ENCODE peak calls at places on chromosomes 1 and 21, in four cellular contexts. One of them, this sample, is unnamed.

GRCh38 chr1:8642114-8642513 is 175.3 kb downstream of the RERE start:
- DNase-seq in fibroblast of mammary gland: no peak
- DNase-seq in pancreas: no peak
- DNase-seq in A549: no peak
- DNase-seq in this sample: no peak

GRCh38 chr1:24199291-24199900 is 12.3 kb upstream of the IFNLR1 start:
- DNase-seq in fibroblast of mammary gland: peak
- DNase-seq in A549: peak
- DNase-seq in pancreas: peak
- DNase-seq in this sample: peak

GRCh38 chr1:111213412-111213811 is 13.0 kb upstream of the DENND2D start:
- DNase-seq in fibroblast of mammary gland: no peak
- DNase-seq in A549: no peak
- DNase-seq in pancreas: no peak
- DNase-seq in this sample: no peak

GRCh38 chr1:205263580-205264190 is 35.9 kb downstream of the TMCC2 start:
- DNase-seq in fibroblast of mammary gland: no peak
- DNase-seq in pancreas: no peak
- DNase-seq in A549: no peak
- DNase-seq in this sample: no peak

GRCh38 chr1:78048446-78048845 is 2.7 kb downstream of the GIPC2 start:
- DNase-seq in fibroblast of mammary gland: no peak
- DNase-seq in A549: no peak
- DNase-seq in pancreas: no peak
- DNase-seq in this sample: no peak

GRCh38 chr1:226349081-226349480 is 40.1 kb upstream of the LIN9 start:
- DNase-seq in A549: no peak
- DNase-seq in pancreas: no peak
- DNase-seq in fibroblast of mammary gland: no peak
- DNase-seq in this sample: no peak

GRCh38 chr1:186236921-186237320 is 138.1 kb downstream of the TPR start:
- DNase-seq in fibroblast of mammary gland: peak
- DNase-seq in A549: peak
- DNase-seq in pancreas: no peak
- DNase-seq in this sample: peak

GRCh38 chr1:162357681-162358266 is 18.9 kb downstream of the SPATA46 start:
- DNase-seq in pancreas: no peak
- DNase-seq in A549: peak
- DNase-seq in fibroblast of mammary gland: peak
- DNase-seq in this sample: peak

GRCh38 chr1:59481915-59482505 is 185.1 kb downstream of the FGGY start:
- DNase-seq in pancreas: no peak
- DNase-seq in A549: no peak
- DNase-seq in fibroblast of mammary gland: peak
- DNase-seq in this sample: no peak

GRCh38 chr1:202164271-202165037 is 4.1 kb upstream of the PTPN7 start:
- DNase-seq in A549: no peak
- DNase-seq in fibroblast of mammary gland: no peak
- DNase-seq in pancreas: no peak
- DNase-seq in this sample: no peak

GRCh38 chr1:13930151-13930550 is 230.2 kb downstream of the PRDM2 start:
- DNase-seq in fibroblast of mammary gland: no peak
- DNase-seq in pancreas: no peak
- DNase-seq in A549: peak
- DNase-seq in this sample: no peak

GRCh38 chr1:93180723-93181613 is at the start of gene CCDC18:
- DNase-seq in fibroblast of mammary gland: peak
- DNase-seq in pancreas: no peak
- DNase-seq in A549: no peak
- DNase-seq in this sample: peak

GRCh38 chr1:62285984-62286481 is 33.2 kb downstream of the KANK4 start:
- DNase-seq in pancreas: peak
- DNase-seq in A549: no peak
- DNase-seq in fibroblast of mammary gland: no peak
- DNase-seq in this sample: peak

GRCh38 chr1:147840909-147841308 is 61.7 kb upstream of the GJA8 start:
- DNase-seq in pancreas: no peak
- DNase-seq in fibroblast of mammary gland: peak
- DNase-seq in A549: peak
- DNase-seq in this sample: no peak

GRCh38 chr1:206809504-206810084 is 37.3 kb upstream of the IL10 start:
- DNase-seq in fibroblast of mammary gland: peak
- DNase-seq in A549: peak
- DNase-seq in pancreas: peak
- DNase-seq in this sample: peak

GRCh38 chr1:61050541-61051454 is 31.6 kb upstream of the NFIA start:
- DNase-seq in fibroblast of mammary gland: no peak
- DNase-seq in A549: peak
- DNase-seq in pancreas: peak
- DNase-seq in this sample: no peak

GRCh38 chr1:150807674-150808073 is 386 bp downstream of the CTSK start:
- DNase-seq in fibroblast of mammary gland: peak
- DNase-seq in A549: no peak
- DNase-seq in pancreas: no peak
- DNase-seq in this sample: no peak

GRCh38 chr1:17316704-17317103 is 8.7 kb downstream of the PADI4 start:
- DNase-seq in A549: no peak
- DNase-seq in fibroblast of mammary gland: no peak
- DNase-seq in pancreas: no peak
- DNase-seq in this sample: no peak

GRCh38 chr1:218421531-218421930 is 76.4 kb downstream of the TGFB2 start:
- DNase-seq in fibroblast of mammary gland: no peak
- DNase-seq in A549: no peak
- DNase-seq in pancreas: no peak
- DNase-seq in this sample: peak

GRCh38 chr21:31893841-31894240 is 21.0 kb downstream of the HUNK start:
- DNase-seq in A549: no peak
- DNase-seq in pancreas: no peak
- DNase-seq in fibroblast of mammary gland: no peak
- DNase-seq in this sample: no peak

GRCh38 chr1:155451199-155451598 is 111.4 kb downstream of the ASH1L start:
- DNase-seq in fibroblast of mammary gland: no peak
- DNase-seq in pancreas: no peak
- DNase-seq in A549: no peak
- DNase-seq in this sample: no peak

GRCh38 chr1:115507256-115507589 is 134.5 kb upstream of the VANGL1 start:
- DNase-seq in pancreas: no peak
- DNase-seq in A549: no peak
- DNase-seq in fibroblast of mammary gland: peak
- DNase-seq in this sample: peak

GRCh38 chr1:189021577-189021976 is 1456.1 kb downstream of the BRINP3 start:
- DNase-seq in fibroblast of mammary gland: no peak
- DNase-seq in A549: no peak
- DNase-seq in pancreas: no peak
- DNase-seq in this sample: no peak

GRCh38 chr1:155006601-155007101 is 4.0 kb downstream of the ZBTB7B start:
- DNase-seq in A549: no peak
- DNase-seq in pancreas: no peak
- DNase-seq in fibroblast of mammary gland: no peak
- DNase-seq in this sample: no peak

GRCh38 chr1:94045465-94046056 is 75.4 kb downstream of the ABCA4 start:
- DNase-seq in fibroblast of mammary gland: peak
- DNase-seq in A549: peak
- DNase-seq in pancreas: peak
- DNase-seq in this sample: peak

GRCh38 chr1:111448482-111448917 is 556 bp downstream of the WDR77 start:
- DNase-seq in pancreas: peak
- DNase-seq in fibroblast of mammary gland: peak
- DNase-seq in A549: peak
- DNase-seq in this sample: peak

GRCh38 chr1:153627797-153628626 is at the start of gene S100A1:
- DNase-seq in A549: no peak
- DNase-seq in pancreas: no peak
- DNase-seq in fibroblast of mammary gland: no peak
- DNase-seq in this sample: no peak

GRCh38 chr21:28827422-28827821 is 165.3 kb downstream of the LTN1 start:
- DNase-seq in pancreas: no peak
- DNase-seq in fibroblast of mammary gland: peak
- DNase-seq in A549: no peak
- DNase-seq in this sample: peak

DNA sequence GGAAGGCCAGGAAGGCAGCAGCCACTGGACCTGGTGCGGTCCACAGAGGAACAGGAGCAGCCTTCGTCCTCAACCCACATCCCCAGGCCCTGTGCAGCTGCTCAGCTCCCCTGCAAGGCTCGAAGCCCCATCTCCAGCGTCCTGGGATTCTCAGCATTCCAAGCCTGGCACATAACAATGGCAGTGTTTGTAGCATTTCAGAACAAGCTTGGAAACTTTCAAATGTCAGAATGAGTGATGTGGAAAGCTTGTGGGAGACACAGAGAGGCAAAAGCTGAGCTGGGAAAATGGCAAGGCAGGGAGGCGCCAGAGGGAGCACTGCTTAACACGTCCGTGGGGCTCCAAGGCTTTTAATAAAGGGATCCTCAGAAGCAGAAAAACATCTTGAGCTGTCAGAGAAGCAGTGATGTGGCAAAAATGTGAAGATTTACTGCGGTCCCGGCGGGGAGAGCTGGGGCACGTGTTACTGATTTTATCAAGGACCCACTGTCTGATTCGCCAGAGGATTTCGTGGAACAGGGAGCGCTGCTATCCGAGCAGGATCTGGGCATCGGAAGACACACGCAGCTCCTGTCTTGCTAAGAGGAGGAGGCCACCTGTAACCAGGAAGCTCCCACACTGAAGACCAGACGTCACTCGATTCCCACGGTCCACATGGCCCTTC is 38.1 kb downstream of the TOMM20 start:
- DNase-seq in A549: no peak
- DNase-seq in pancreas: peak
- DNase-seq in fibroblast of mammary gland: no peak
- DNase-seq in this sample: no peak
- TF ChIP-seq CTCF in A549: no peak
- TF ChIP-seq CTCF in pancreas: no peak
- TF ChIP-seq CTCF in fibroblast of mammary gland: no peak
- TF ChIP-seq CTCF in this sample: no peak

GRCh38 chr1:45923343-45923742 is 119.9 kb downstream of the MAST2 start:
- DNase-seq in A549: no peak
- DNase-seq in fibroblast of mammary gland: no peak
- DNase-seq in pancreas: no peak
- DNase-seq in this sample: no peak

GRCh38 chr1:45924736-45925135 is 121.3 kb downstream of the MAST2 start:
- DNase-seq in pancreas: no peak
- DNase-seq in fibroblast of mammary gland: peak
- DNase-seq in A549: no peak
- DNase-seq in this sample: peak

GRCh38 chr1:45925728-45926287 is 122.4 kb downstream of the MAST2 start:
- DNase-seq in fibroblast of mammary gland: no peak
- DNase-seq in A549: no peak
- DNase-seq in pancreas: peak
- DNase-seq in this sample: peak

GRCh38 chr1:45928486-45929205 is 125.2 kb downstream of the MAST2 start:
- DNase-seq in fibroblast of mammary gland: peak
- DNase-seq in pancreas: no peak
- DNase-seq in A549: no peak
- DNase-seq in this sample: no peak

DNA sequence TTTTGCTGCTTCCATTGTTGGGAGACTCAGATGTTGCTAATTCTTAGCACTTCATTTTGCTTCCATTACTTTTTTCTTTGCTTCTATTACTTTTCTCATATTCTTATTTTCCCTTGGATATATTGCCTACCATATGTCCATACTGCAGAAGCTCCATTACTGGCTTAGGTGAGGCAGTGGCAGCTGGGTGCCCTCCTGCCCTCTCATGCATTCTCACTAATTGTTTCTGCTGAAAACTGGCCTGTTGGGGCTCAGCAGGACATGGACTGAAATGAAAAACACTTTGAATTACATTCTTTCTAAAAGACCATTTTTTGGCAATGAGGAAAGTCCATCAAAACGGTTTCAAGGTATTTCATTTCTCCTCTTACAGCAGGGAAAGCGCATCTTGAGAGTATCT is 122.9 kb downstream of the MAST2 start:
- DNase-seq in pancreas: no peak
- DNase-seq in fibroblast of mammary gland: no peak
- DNase-seq in A549: no peak
- DNase-seq in this sample: no peak
- H3K4me3 ChIP-seq in pancreas: no peak
- H3K4me3 ChIP-seq in fibroblast of mammary gland: no peak
- H3K4me3 ChIP-seq in A549: no peak
- H3K4me3 ChIP-seq in this sample: no peak

DNA sequence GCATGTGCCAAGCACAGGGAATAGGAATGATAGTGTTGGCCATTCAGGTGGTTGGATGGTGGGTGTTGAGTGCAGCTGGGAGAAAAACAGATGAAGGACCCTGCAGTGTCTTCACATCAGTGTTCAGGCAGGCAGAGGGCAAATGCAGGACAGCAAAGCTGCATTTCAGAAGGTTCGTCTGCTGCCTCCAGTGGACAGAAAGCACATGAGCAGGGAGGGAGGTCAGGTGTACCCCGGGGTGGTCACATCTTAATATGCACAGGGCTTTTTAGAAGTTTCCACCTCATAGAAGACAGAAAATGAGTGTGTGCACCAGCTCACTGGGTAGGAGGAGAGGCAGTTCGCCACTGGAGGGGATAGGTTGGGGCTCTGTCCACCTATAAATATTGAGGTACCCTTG is 184.9 kb downstream of the SLC35F3 start:
- DNase-seq in A549: no peak
- DNase-seq in pancreas: no peak
- DNase-seq in fibroblast of mammary gland: no peak
- DNase-seq in this sample: no peak
- TF ChIP-seq CTCF in A549: no peak
- TF ChIP-seq CTCF in pancreas: no peak
- TF ChIP-seq CTCF in fibroblast of mammary gland: no peak
- TF ChIP-seq CTCF in this sample: no peak

GRCh38 chr1:198534540-198535413 is 5.7 kb downstream of the ATP6V1G3 start:
- DNase-seq in fibroblast of mammary gland: no peak
- DNase-seq in A549: no peak
- DNase-seq in pancreas: no peak
- DNase-seq in this sample: no peak
- H3K4me3 ChIP-seq in fibroblast of mammary gland: no peak
- H3K4me3 ChIP-seq in A549: no peak
- H3K4me3 ChIP-seq in pancreas: no peak
- H3K4me3 ChIP-seq in this sample: no peak

This sample was measured in epithelial cell of esophagus.